ENCODE peak calls at places on chromosomes 11 and 22, in nine cellular contexts. A, O, K, H, E, C, D, W and I are unnamed samples.

GRCh38 chr11:4848908-4849307 is at the start of gene OR51S1:
- DNase-seq in A (no peak), O (no peak), K (no peak), H (no peak), E (no peak), C (no peak), D (no peak), W (no peak), I (no peak)

GRCh38 chr11:66414120-66414934 is 6.5 kb upstream of the NPAS4 start:
- DNase-seq in A (no peak), O (no peak), K (no peak), H (no peak), E (no peak), C (no peak), D (no peak), W (no peak), I (no peak)

GRCh38 chr11:4072668-4073285 is 21.8 kb upstream of the RRM1 start:
- DNase-seq in A (peak; percentile 56), O (peak; percentile 57), K (peak; percentile 75), H (peak; percentile 54), E (peak; percentile 61), C (peak; percentile 58), D (peak; percentile 80), W (peak; percentile 80), I (peak; percentile 84)

GRCh38 chr11:111302298-111302697 is 4.0 kb downstream of the POU2AF3 start:
- DNase-seq in A (no peak), O (peak; percentile 66), K (no peak), H (no peak), E (no peak), C (peak; percentile 51), D (no peak), W (no peak), I (peak; percentile 46)

GRCh38 chr11:6737872-6738466 is 33.8 kb downstream of the OR2AG2 start:
- DNase-seq in A (no peak), O (peak; percentile 40), K (peak; percentile 38), H (peak; percentile 77), E (peak; percentile 40), C (peak; percentile 65), D (peak; percentile 34), W (peak; percentile 45), I (peak; percentile 54)

GRCh38 chr11:11993814-11994213 is 14.6 kb downstream of the DKK3 start:
- DNase-seq in A (peak; percentile 68), O (no peak), K (peak; percentile 51), H (no peak), E (peak; percentile 65), C (no peak), D (peak; percentile 86), W (peak; percentile 46), I (no peak)

GRCh38 chr11:65444314-65445051 is 21.9 kb downstream of the NEAT1 start:
- DNase-seq in A (no peak), O (no peak), K (no peak), H (peak; percentile 17), E (peak; percentile 52), C (no peak), D (peak; percentile 43), W (no peak), I (peak; percentile 6)

GRCh38 chr11:26806209-26806608 is 84.3 kb upstream of the SLC5A12 start:
- DNase-seq in A (no peak), O (no peak), K (no peak), H (no peak), E (no peak), C (no peak), D (peak; percentile 22), W (no peak), I (no peak)

GRCh38 chr11:130464289-130464812 is 15.9 kb downstream of the ADAMTS15 start:
- DNase-seq in A (no peak), O (no peak), K (no peak), H (no peak), E (no peak), C (no peak), D (peak; percentile 42), W (no peak), I (no peak)

GRCh38 chr11:131136476-131136875 is 220.2 kb upstream of the SNX19 start:
- DNase-seq in A (no peak), O (no peak), K (no peak), H (no peak), E (no peak), C (no peak), D (peak; percentile 83), W (no peak), I (no peak)

GRCh38 chr22:46315976-46316375 is 19.3 kb downstream of the GTSE1 start:
- DNase-seq in A (no peak), O (no peak), K (no peak), H (no peak), E (no peak), C (no peak), D (no peak), W (no peak), I (no peak)

GRCh38 chr11:111938687-111939160 is 1.6 kb downstream of the DIXDC1 start:
- DNase-seq in A (no peak), O (no peak), K (no peak), H (peak; percentile 34), E (no peak), C (no peak), D (peak; percentile 63), W (no peak), I (no peak)

GRCh38 chr11:86230921-86231320 is 13.6 kb upstream of the EED start:
- DNase-seq in A (no peak), O (no peak), K (no peak), H (no peak), E (no peak), C (no peak), D (no peak), W (no peak), I (no peak)

GRCh38 chr22:25895678-25896077 is 153.7 kb downstream of the MYO18B start:
- DNase-seq in A (no peak), O (no peak), K (no peak), H (no peak), E (no peak), C (no peak), D (no peak), W (no peak), I (no peak)

GRCh38 chr22:25896592-25896991 is 154.6 kb downstream of the MYO18B start:
- DNase-seq in A (no peak), O (no peak), K (no peak), H (no peak), E (no peak), C (no peak), D (no peak), W (no peak), I (no peak)

GRCh38 chr22:25896098-25896497 is 154.1 kb downstream of the MYO18B start:
- DNase-seq in A (no peak), O (no peak), K (no peak), H (no peak), E (no peak), C (no peak), D (no peak), W (peak; percentile 1), I (no peak)

GRCh38 chr22:25892678-25893077 is 150.7 kb downstream of the MYO18B start:
- DNase-seq in A (no peak), O (no peak), K (no peak), H (no peak), E (no peak), C (no peak), D (no peak), W (no peak), I (no peak)

DNA sequence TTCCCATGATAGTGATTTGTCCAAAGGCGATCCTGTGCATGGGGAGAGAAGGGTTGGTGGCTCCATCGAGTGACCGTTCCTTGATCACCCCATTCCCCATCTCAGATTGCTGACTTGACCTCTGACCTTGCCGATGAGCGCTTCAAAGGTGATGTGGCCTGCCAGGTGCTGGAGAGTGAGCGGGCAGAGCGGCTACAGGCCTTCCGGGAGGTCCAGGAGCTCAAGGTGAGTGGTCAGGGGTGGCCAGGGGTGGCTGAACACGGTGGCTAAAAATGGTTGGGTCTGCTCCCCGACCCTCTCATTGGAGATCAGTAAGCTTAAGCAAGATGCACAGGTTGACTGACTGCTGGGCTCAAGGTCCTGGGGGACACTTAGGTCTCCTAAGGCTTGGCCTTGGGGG is 148.7 kb downstream of the MYO18B start:
- DNase-seq in A (no peak), O (no peak), K (no peak), H (no peak), E (no peak), C (no peak), D (no peak), W (no peak), I (no peak)
- H3K4me3 ChIP-seq in A (no peak overlapping the region), O (no peak overlapping the region), K (no peak overlapping the region), H (no peak overlapping the region), E (no peak overlapping the region), C (no peak overlapping the region), D (no peak overlapping the region), W (no peak overlapping the region), I (no peak overlapping the region)

GRCh38 chr22:35024364-35024692 is 41.6 kb upstream of the ISX start:
- DNase-seq in A (no peak), O (no peak), K (no peak), H (no peak), E (no peak), C (no peak), D (no peak), W (no peak), I (no peak)
- TF ChIP-seq CTCF in A (no peak), O (peak; percentile 1), K (no peak), H (no peak), E (no peak), C (no peak), D (no peak), W (no peak), I (no peak)

DNA sequence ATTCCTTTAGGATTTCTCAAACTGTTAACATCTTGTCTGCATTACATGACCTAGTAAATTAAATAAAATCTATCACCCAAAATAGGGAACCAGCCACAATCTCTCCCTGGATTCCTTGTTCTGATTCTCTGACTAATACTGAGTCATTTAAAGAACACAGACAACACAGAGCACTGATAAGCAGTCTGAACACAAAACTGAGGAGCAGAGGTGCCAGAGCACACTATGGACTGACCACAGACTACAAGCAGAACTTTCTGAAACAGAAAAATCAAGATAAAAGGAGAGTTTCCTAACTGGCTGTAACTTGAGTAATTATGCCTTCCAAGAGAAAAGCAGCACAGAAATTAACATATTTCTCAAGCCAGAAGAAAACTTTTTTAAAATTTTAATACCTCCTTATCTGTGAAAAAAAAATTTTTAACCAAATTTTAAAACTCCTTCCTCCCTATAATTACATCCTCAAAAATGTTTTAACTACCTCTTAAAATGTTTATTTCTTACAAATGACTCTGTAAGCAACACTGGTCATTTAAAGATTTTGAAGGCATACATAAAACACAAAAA is 128.9 kb downstream of the SGSM3 start:
- DNase-seq in A (no peak), O (no peak), K (no peak), H (no peak), E (no peak), C (peak; percentile 37), D (peak; percentile 99), W (peak; percentile 89), I (peak; percentile 55)
- TF ChIP-seq POLR2A in A (no peak), O (no peak), K (no peak), H (no peak), E (no peak), C (no peak), D (peak; percentile 69), W (no peak), I (no peak)

DNA sequence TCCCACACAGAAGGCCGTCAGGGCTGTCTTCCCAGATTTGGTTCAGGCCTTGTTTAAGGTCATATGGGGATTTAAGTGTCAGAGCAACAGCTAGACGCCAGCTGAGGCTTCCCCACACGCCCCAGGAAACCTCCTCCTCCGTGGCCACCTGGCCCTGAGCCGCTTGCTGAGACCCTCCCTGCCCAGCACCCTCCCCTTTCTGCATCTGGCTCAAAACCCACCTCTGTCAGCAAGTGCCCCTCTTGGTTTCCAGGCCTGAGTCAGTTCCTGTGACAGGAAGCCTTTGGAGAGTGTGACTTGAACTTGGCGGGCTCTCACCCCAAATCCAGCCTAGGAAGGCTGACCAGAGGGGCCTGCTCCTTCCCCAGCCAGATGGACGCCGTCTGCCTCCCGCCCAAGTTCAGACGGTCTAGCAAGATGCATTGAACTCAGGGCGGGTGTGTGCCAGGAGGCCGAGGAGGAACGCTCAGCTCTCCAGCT is 563 bp downstream of the FXYD2 start:
- DNase-seq in A (no peak), O (peak; percentile 29), K (peak; percentile 84), H (no peak), E (peak; percentile 46), C (no peak), D (no peak), W (no peak), I (peak; percentile 40)
- H3K4me3 ChIP-seq in A (no peak overlapping the region), O (no peak overlapping the region), K (no peak overlapping the region), H (no peak overlapping the region), E (no peak overlapping the region), C (no peak overlapping the region), D (no peak overlapping the region), W (no peak overlapping the region), I (peak overlapping the region; percentile 13)